ENCODE peak calls at places on chromosomes 13 and 19, in seven cellular contexts. H is Calu3, I is left ventricle myocardium inferior, P is BJ, Y is GM12865, M is RWPE1, N is PC-9. Z is an unnamed sample.
A peak's percentile ranks its signal among the peaks of the same experiment; 100 is the strongest.

GRCh38 chr19:42352216-42352892 is 26.9 kb downstream of the MEGF8 start:
- DNase-seq in N (no peak), Y (peak; percentile 62), M (no peak), H (no peak), I (no peak), P (no peak), Z (no peak)

GRCh38 chr13:32314271-32314967 is 744 bp downstream of the ZAR1L start:
- DNase-seq in M (no peak), I (peak; percentile 64), Y (no peak), N (peak; percentile 66), H (no peak), P (no peak), Z (no peak)

GRCh38 chr13:99979453-99980200 is 2.0 kb upstream of the ZIC2 start:
- DNase-seq in H (no peak), M (no peak), P (no peak), I (no peak), N (peak; percentile 46), Y (no peak), Z (no peak)

GRCh38 chr19:33303791-33304759 is 1.7 kb upstream of the CEBPA start:
- DNase-seq in Y (no peak), H (no peak), M (no peak), N (no peak), P (no peak), I (no peak), Z (no peak)

GRCh38 chr19:38975214-38975860 is at the start of gene FBXO17:
- DNase-seq in N (no peak), P (no peak), H (peak; percentile 71), Y (no peak), I (peak; percentile 52), M (peak; percentile 42), Z (no peak)

GRCh38 chr19:13962738-13963602 is 10.7 kb downstream of the DCAF15 start:
- DNase-seq in Y (no peak), H (no peak), M (no peak), I (no peak), P (no peak), N (no peak), Z (peak; percentile 93)

GRCh38 chr19:55590621-55591020 is 8.7 kb downstream of the FIZ1 start:
- DNase-seq in H (no peak), N (peak; percentile 59), Y (no peak), P (no peak), I (no peak), M (no peak), Z (no peak)

GRCh38 chr13:76672422-76672821 is 213.8 kb downstream of the KCTD12 start:
- DNase-seq in I (no peak), M (peak; percentile 51), N (no peak), H (no peak), P (no peak), Y (no peak), Z (no peak)

GRCh38 chr13:68190826-68191225 is 960.7 kb upstream of the PCDH9 start:
- DNase-seq in P (no peak), H (peak; percentile 42), Y (no peak), I (no peak), M (peak; percentile 77), N (peak; percentile 68), Z (no peak)

GRCh38 chr13:26010487-26011207 is 41.2 kb downstream of the SHISA2 start:
- DNase-seq in M (no peak), Y (no peak), I (no peak), P (no peak), H (no peak), N (no peak), Z (no peak)

GRCh38 chr13:44331912-44332840 is 41.4 kb upstream of the SERP2 start:
- DNase-seq in H (no peak), P (peak; percentile 39), Y (no peak), N (no peak), I (peak; percentile 69), M (no peak), Z (no peak)

GRCh38 chr13:50843256-50844043 is at the start of gene DLEU7:
- DNase-seq in Y (no peak), N (no peak), I (no peak), H (no peak), M (no peak), P (no peak), Z (peak; percentile 60)

GRCh38 chr19:2282062-2282861 is at the start of gene PEAK3:
- DNase-seq in N (no peak), H (no peak), M (no peak), Y (peak; percentile 45), P (no peak), I (peak; percentile 87), Z (no peak)

GRCh38 chr19:1064661-1065605 is 2.0 kb upstream of the ARHGAP45 start:
- DNase-seq in I (peak; percentile 66), N (no peak), Y (peak; percentile 85), H (peak; percentile 76), P (no peak), M (peak; percentile 60), Z (no peak)

GRCh38 chr13:112229992-112230872 is 145.9 kb upstream of the SPACA7 start:
- DNase-seq in M (no peak), N (no peak), P (no peak), Y (no peak), I (no peak), H (no peak), Z (no peak)

GRCh38 chr19:13430790-13431582 is 75.3 kb downstream of the CACNA1A start:
- DNase-seq in N (no peak), Y (peak; percentile 66), M (peak; percentile 67), I (peak; percentile 20), P (no peak), H (peak; percentile 56), Z (no peak)

GRCh38 chr13:105982219-105982618 is 553.2 kb downstream of the EFNB2 start:
- DNase-seq in Y (no peak), N (no peak), H (no peak), P (no peak), I (no peak), M (no peak), Z (no peak)
- TF ChIP-seq CTCF in Y (no peak), N (no peak), H (no peak), P (no peak), I (no peak), M (no peak), Z (no peak)

DNA sequence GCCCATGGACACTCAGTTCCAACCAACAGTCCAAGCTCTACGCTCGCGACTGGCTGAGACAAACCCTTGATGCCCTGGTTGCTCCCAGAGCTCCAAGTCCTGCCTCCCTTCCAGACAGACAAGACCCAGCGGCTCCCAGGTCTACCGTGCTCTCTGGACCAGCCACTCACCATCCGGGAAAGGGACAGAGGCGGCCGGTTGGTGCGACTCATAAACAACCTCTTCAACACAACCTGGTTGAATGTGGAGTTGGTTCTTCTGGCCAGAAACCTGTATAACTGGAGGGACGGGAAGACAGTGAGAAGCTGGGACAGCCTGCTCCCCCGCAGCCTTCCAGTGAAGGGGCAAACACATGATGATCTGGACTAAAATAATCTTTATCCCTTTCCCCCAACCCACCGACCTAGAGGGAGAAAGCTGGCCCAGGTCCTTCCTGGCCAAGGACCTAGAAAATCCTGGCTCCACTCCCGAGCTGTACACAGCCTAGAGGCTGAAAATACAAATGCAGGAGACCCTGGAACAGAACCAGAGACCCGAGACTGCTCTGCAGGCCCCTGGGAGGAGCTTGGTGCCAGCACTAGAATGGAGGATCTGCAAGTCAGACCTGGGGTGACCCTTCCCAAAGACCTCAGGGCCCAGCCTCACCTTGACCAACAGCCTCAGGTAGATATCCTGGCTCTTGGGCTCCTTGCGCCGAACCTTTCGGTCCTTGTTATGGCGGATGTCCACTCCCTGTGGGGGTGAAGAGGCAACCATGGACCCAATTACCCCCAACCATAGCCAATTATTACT is 1.6 kb downstream of the RPL18 start:
- DNase-seq in I (no peak), M (no peak), H (no peak), P (no peak), Y (no peak), N (peak; percentile 56), Z (no peak)
- TF ChIP-seq CTCF in I (no peak), M (no peak), H (peak; percentile 17), P (no peak), Y (no peak), N (no peak), Z (no peak)

DNA sequence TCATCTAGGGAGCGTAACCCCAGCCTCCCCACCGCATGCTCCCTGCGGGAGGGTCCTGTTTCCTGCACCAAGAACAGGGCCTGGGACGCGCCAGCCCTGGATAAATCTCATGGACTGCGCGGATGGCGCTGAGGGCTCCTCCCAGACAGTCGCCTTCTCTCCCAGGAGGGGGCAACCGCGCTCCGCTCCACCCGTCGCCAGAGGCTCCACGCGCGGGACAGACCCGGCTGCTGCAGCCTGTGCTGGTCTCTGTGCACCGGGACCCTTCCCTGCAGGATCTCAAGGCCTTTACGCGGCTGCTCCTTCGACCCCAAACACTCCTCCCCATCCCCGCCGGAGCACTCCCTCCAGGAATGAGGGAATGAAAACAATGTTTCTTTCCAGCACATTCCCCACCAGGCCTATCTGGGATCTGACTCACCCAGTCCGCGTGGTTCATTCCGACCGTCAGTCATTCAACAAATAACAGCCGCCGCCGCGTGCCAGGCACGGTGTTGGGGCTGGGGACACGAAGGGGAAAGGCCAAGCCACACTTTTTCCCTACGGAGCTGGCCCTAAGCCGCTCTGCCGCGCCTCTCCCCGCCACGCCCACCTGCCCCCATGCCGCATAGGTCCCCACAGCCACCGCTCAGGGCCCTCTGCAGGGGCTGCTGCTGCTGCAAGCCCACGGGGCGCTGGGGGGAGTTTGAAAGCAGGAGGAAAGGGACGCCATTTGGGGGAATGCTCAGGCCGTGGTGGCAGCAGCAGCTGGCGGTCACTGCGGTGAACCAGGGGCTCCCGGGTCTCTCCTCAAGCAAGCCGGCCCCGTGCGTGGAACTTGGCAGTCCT is 6.0 kb downstream of the PNMA8B start:
- DNase-seq in H (no peak), P (no peak), N (no peak), I (peak; percentile 55), Y (no peak), M (no peak), Z (no peak)
- TF ChIP-seq CTCF in H (no peak), P (peak; percentile 52), N (no peak), I (peak; percentile 50), Y (no peak), M (no peak), Z (peak; percentile 42)

GRCh38 chr19:17718467-17718987 is 753 bp upstream of the MAP1S start:
- DNase-seq in Y (peak; percentile 21), H (no peak), I (no peak), M (no peak), N (no peak), P (no peak), Z (no peak)

GRCh38 chr19:17720487-17720839 is 1.2 kb downstream of the MAP1S start:
- DNase-seq in I (no peak), N (no peak), H (no peak), M (no peak), P (no peak), Y (no peak), Z (no peak)

GRCh38 chr19:17719730-17720486 is 628 bp downstream of the MAP1S start:
- DNase-seq in H (peak; percentile 44), M (peak; percentile 76), Y (peak; percentile 15), I (no peak), P (no peak), N (peak; percentile 81), Z (no peak)

GRCh38 chr19:17718988-17719711 is at the start of gene MAP1S:
- DNase-seq in N (peak; percentile 52), I (peak; percentile 64), P (no peak), Y (peak; percentile 78), H (peak; percentile 60), M (peak; percentile 54), Z (no peak)

DNA sequence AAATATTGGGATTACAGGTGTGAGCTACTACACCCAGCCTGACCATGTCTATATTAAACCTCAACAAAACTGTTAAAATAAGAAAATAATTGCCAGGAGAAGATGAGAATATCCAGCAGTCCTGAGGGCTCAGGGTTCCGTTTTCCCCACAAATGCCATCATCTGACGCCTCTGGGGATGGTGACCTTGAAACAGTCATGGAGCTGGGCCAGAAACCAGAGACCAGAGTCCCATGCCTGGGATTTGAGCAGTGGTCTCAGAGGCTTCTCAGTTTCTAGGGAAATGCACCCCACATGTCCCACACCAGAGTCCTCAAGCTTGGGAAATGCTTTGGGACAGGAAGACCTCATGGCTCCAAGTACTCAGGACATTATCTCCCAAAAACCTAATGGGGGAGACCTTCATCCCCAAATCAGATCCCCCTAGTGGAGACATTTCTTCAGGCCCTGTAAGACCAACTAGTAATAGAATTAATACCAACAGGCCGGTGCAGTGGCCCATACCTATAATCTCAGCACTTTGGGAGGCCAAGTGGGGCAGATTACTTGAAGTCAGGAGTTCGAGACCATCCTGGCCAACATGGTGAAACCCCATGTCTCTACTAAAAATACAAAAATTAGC is 2.9 kb upstream of the MAP1S start:
- DNase-seq in N (no peak), H (no peak), Y (no peak), M (no peak), P (no peak), I (no peak), Z (no peak)
- TF ChIP-seq CTCF in N (peak; percentile 42), H (no peak), Y (peak; percentile 14), M (no peak), P (peak; percentile 14), I (no peak), Z (peak; percentile 39)